ENCODE peak calls at places on chromosomes 3 and 15, in ten cellular contexts. N, B, M, Y, J, I, T, F, L and V are unnamed samples.

GRCh38 chr3:189690237-189690636 is 59.0 kb downstream of the TP63 start:
- DNase-seq in N (no peak), L (no peak), I (no peak), M (no peak), Y (no peak), T (no peak), F (no peak), B (no peak), J (no peak), V (no peak)

GRCh38 chr3:49610881-49611280 is 56.6 kb downstream of the BSN start:
- DNase-seq in N (peak; percentile 43), I (no peak), T (no peak), F (no peak), B (no peak), Y (no peak), M (no peak), L (no peak), J (no peak), V (no peak)

GRCh38 chr3:59451041-59451763 is 401.4 kb upstream of the CFAP20DC start:
- DNase-seq in J (no peak), T (no peak), F (peak; percentile 34), I (peak; percentile 13), M (peak; percentile 99), Y (peak; percentile 73), L (no peak), B (peak; percentile 84), N (peak; percentile 76), V (no peak)

GRCh38 chr3:58093573-58094195 is 85.5 kb downstream of the FLNB start:
- DNase-seq in F (peak; percentile 57), T (no peak), J (no peak), B (no peak), I (no peak), N (no peak), L (no peak), Y (no peak), M (no peak), V (no peak)

GRCh38 chr3:104952587-104952986 is 414.1 kb upstream of the ALCAM start:
- DNase-seq in Y (no peak), F (peak; percentile 45), M (no peak), I (no peak), T (no peak), B (no peak), L (no peak), J (peak; percentile 70), N (no peak), V (no peak)

GRCh38 chr3:188323067-188323842 is 169.3 kb downstream of the LPP start:
- DNase-seq in M (peak; percentile 88), F (no peak), Y (peak; percentile 68), B (no peak), N (peak; percentile 57), T (no peak), J (no peak), L (no peak), I (no peak), V (no peak)

GRCh38 chr3:141680620-141681389 is 57.3 kb upstream of the RNF7 start:
- DNase-seq in F (peak; percentile 68), N (no peak), I (no peak), J (no peak), Y (no peak), T (peak; percentile 47), L (no peak), B (no peak), M (peak; percentile 39), V (no peak)

GRCh38 chr15:48373855-48374421 is 42.7 kb downstream of the DUT start:
- DNase-seq in B (no peak), M (no peak), N (no peak), L (no peak), J (no peak), I (no peak), F (peak; percentile 72), T (no peak), Y (no peak), V (peak; percentile 61)

GRCh38 chr3:25747033-25747432 is 36.2 kb downstream of the NGLY1 start:
- DNase-seq in T (no peak), F (peak; percentile 18), L (no peak), I (no peak), J (no peak), B (no peak), N (no peak), Y (no peak), M (no peak), V (no peak)

GRCh38 chr15:59998256-59999063 is 5.7 kb upstream of the FOXB1 start:
- DNase-seq in Y (no peak), N (no peak), L (no peak), I (no peak), M (no peak), F (no peak), T (peak; percentile 74), J (no peak), B (no peak), V (no peak)

GRCh38 chr15:63025460-63025859 is 17.1 kb upstream of the TPM1 start:
- DNase-seq in T (no peak), M (peak; percentile 11), B (no peak), L (no peak), F (no peak), I (no peak), Y (no peak), J (no peak), N (no peak), V (no peak)

GRCh38 chr3:151964768-151965167 is 91.3 kb downstream of the SUCNR1 start:
- DNase-seq in N (no peak), B (no peak), F (no peak), T (no peak), L (no peak), Y (no peak), J (no peak), I (no peak), M (no peak), V (no peak)

GRCh38 chr3:123781138-123781537 is 103.0 kb downstream of the MYLK start:
- DNase-seq in M (no peak), N (no peak), B (no peak), F (no peak), T (no peak), J (no peak), Y (no peak), I (no peak), L (no peak), V (no peak)

GRCh38 chr3:13086594-13086993 is 13.4 kb upstream of the IQSEC1 start:
- DNase-seq in T (no peak), J (no peak), Y (no peak), L (no peak), B (no peak), F (no peak), M (peak; percentile 28), I (no peak), N (peak; percentile 58), V (no peak)

GRCh38 chr3:55885721-55886120 is 398.6 kb upstream of the WNT5A start:
- DNase-seq in T (no peak), L (no peak), M (no peak), B (no peak), I (no peak), J (no peak), F (peak; percentile 70), Y (no peak), N (no peak), V (no peak)

GRCh38 chr3:191136347-191136746 is 62.7 kb upstream of the OSTN start:
- DNase-seq in M (no peak), L (no peak), F (no peak), N (no peak), Y (no peak), B (no peak), J (no peak), I (no peak), T (no peak), V (no peak)

GRCh38 chr3:71260782-71261181 is 322.7 kb downstream of the FOXP1 start:
- DNase-seq in M (no peak), I (no peak), F (no peak), N (no peak), Y (no peak), B (no peak), L (no peak), T (no peak), J (no peak), V (no peak)

GRCh38 chr3:111471851-111472250 is 70.1 kb upstream of the CD96 start:
- DNase-seq in N (no peak), L (no peak), J (peak; percentile 10), T (no peak), B (no peak), I (no peak), M (no peak), Y (no peak), F (no peak), V (no peak)

GRCh38 chr15:26628071-26628470 is 144.8 kb downstream of the GABRB3 start:
- DNase-seq in J (no peak), M (no peak), B (no peak), Y (no peak), F (no peak), I (no peak), N (no peak), L (no peak), T (peak; percentile 20), V (no peak)

GRCh38 chr3:194267744-194268658 is 83.1 kb downstream of the CPN2 start:
- DNase-seq in J (no peak), L (no peak), N (peak; percentile 47), F (no peak), T (no peak), B (no peak), I (no peak), Y (no peak), M (no peak), V (peak; percentile 88)

GRCh38 chr3:172562881-172563835 is 39.9 kb upstream of the TNFSF10 start:
- DNase-seq in L (no peak), N (no peak), F (peak; percentile 37), J (peak; percentile 59), M (no peak), I (no peak), Y (peak; percentile 51), B (no peak), T (peak; percentile 56), V (no peak)

GRCh38 chr3:356947-357346 is 160.4 kb downstream of the CHL1 start:
- DNase-seq in Y (no peak), B (no peak), N (no peak), J (no peak), M (no peak), L (peak; percentile 32), I (no peak), T (no peak), F (no peak), V (peak; percentile 37)

GRCh38 chr3:179286331-179286730 is 35.4 kb upstream of the KCNMB3 start:
- DNase-seq in J (no peak), M (no peak), N (no peak), I (no peak), T (no peak), F (no peak), Y (no peak), B (no peak), L (no peak), V (no peak)

GRCh38 chr3:52393131-52393807 is 51.6 kb downstream of the SEMA3G start:
- DNase-seq in Y (no peak), J (no peak), N (no peak), M (no peak), T (no peak), L (no peak), B (no peak), I (no peak), F (no peak), V (no peak)